ENCODE peak calls at places on chromosome 19, in ten cellular contexts. One of them, this sample, is unnamed. For H3K9me3, H3K4me1 and H3K36me3, the result is how much of the 10 kb centered on the place peaks cover.

GRCh38 chr19:35483089-35483488 is 7.2 kb downstream of the KRTDAP start:
- DNase-seq in heart right ventricle: no peak
- DNase-seq in BE2C: no peak
- DNase-seq in endodermal cell: no peak
- DNase-seq in psoas muscle: no peak
- DNase-seq in mucosa of descending colon: no peak
- DNase-seq in IMR-90: no peak
- DNase-seq in heart left ventricle: no peak
- DNase-seq in CD8-positive, alpha-beta T cell: no peak
- DNase-seq in Caco-2: no peak
- DNase-seq in this sample: no peak

GRCh38 chr19:38015216-38015615 is 108.2 kb downstream of the SIPA1L3 start:
- DNase-seq in IMR-90: no peak
- DNase-seq in Caco-2: no peak
- DNase-seq in endodermal cell: no peak
- DNase-seq in psoas muscle: no peak
- DNase-seq in CD8-positive, alpha-beta T cell: no peak
- DNase-seq in BE2C: no peak
- DNase-seq in heart left ventricle: no peak
- DNase-seq in heart right ventricle: no peak
- DNase-seq in mucosa of descending colon: no peak
- DNase-seq in this sample: no peak

GRCh38 chr19:4064551-4065260 is 2.0 kb downstream of the ZBTB7A start:
- DNase-seq in CD8-positive, alpha-beta T cell: peak
- DNase-seq in heart left ventricle: peak
- DNase-seq in mucosa of descending colon: peak
- DNase-seq in psoas muscle: peak
- DNase-seq in BE2C: peak
- DNase-seq in Caco-2: no peak
- DNase-seq in heart right ventricle: peak
- DNase-seq in endodermal cell: peak
- DNase-seq in IMR-90: no peak
- DNase-seq in this sample: no peak

GRCh38 chr19:9668544-9668943 is 6.4 kb downstream of the ZNF562 start:
- DNase-seq in CD8-positive, alpha-beta T cell: no peak
- DNase-seq in Caco-2: no peak
- DNase-seq in heart right ventricle: no peak
- DNase-seq in heart left ventricle: no peak
- DNase-seq in endodermal cell: no peak
- DNase-seq in IMR-90: no peak
- DNase-seq in mucosa of descending colon: no peak
- DNase-seq in BE2C: no peak
- DNase-seq in psoas muscle: no peak
- DNase-seq in this sample: no peak

GRCh38 chr19:10692673-10693264 is 8.5 kb upstream of the QTRT1 start:
- DNase-seq in heart left ventricle: no peak
- DNase-seq in BE2C: no peak
- DNase-seq in CD8-positive, alpha-beta T cell: no peak
- DNase-seq in heart right ventricle: no peak
- DNase-seq in mucosa of descending colon: no peak
- DNase-seq in psoas muscle: no peak
- DNase-seq in endodermal cell: peak
- DNase-seq in Caco-2: no peak
- DNase-seq in IMR-90: no peak
- DNase-seq in this sample: no peak

GRCh38 chr19:17982430-17982829 is 15.5 kb downstream of the KCNN1 start:
- DNase-seq in Caco-2: no peak
- DNase-seq in heart left ventricle: no peak
- DNase-seq in BE2C: no peak
- DNase-seq in CD8-positive, alpha-beta T cell: no peak
- DNase-seq in heart right ventricle: no peak
- DNase-seq in IMR-90: no peak
- DNase-seq in endodermal cell: no peak
- DNase-seq in mucosa of descending colon: no peak
- DNase-seq in psoas muscle: no peak
- DNase-seq in this sample: no peak

GRCh38 chr19:18895828-18896341 is at the start of gene CERS1:
- DNase-seq in heart left ventricle: peak
- DNase-seq in endodermal cell: peak
- DNase-seq in IMR-90: no peak
- DNase-seq in BE2C: peak
- DNase-seq in Caco-2: no peak
- DNase-seq in psoas muscle: no peak
- DNase-seq in heart right ventricle: no peak
- DNase-seq in mucosa of descending colon: no peak
- DNase-seq in CD8-positive, alpha-beta T cell: no peak
- DNase-seq in this sample: peak

GRCh38 chr19:37950471-37951175 is 43.6 kb downstream of the SIPA1L3 start:
- DNase-seq in BE2C: no peak
- DNase-seq in IMR-90: no peak
- DNase-seq in mucosa of descending colon: no peak
- DNase-seq in heart right ventricle: no peak
- DNase-seq in psoas muscle: no peak
- DNase-seq in CD8-positive, alpha-beta T cell: no peak
- DNase-seq in endodermal cell: no peak
- DNase-seq in Caco-2: no peak
- DNase-seq in heart left ventricle: no peak
- DNase-seq in this sample: no peak

GRCh38 chr19:13622727-13623126 is 116.4 kb upstream of the CACNA1A start:
- DNase-seq in BE2C: no peak
- DNase-seq in mucosa of descending colon: no peak
- DNase-seq in heart right ventricle: no peak
- DNase-seq in IMR-90: no peak
- DNase-seq in psoas muscle: no peak
- DNase-seq in Caco-2: no peak
- DNase-seq in endodermal cell: peak
- DNase-seq in heart left ventricle: no peak
- DNase-seq in CD8-positive, alpha-beta T cell: no peak
- DNase-seq in this sample: no peak
- H3K9me3 ChIP-seq in BE2C: under half
- H3K9me3 ChIP-seq in mucosa of descending colon: under half
- H3K9me3 ChIP-seq in heart right ventricle: under half
- H3K9me3 ChIP-seq in IMR-90: under half
- H3K9me3 ChIP-seq in psoas muscle: under half
- H3K9me3 ChIP-seq in Caco-2: under half
- H3K9me3 ChIP-seq in endodermal cell: under half
- H3K9me3 ChIP-seq in heart left ventricle: under half
- H3K9me3 ChIP-seq in CD8-positive, alpha-beta T cell: under half
- H3K9me3 ChIP-seq in this sample: under half

GRCh38 chr19:5953034-5953589 is 24.8 kb downstream of the RANBP3 start:
- DNase-seq in BE2C: no peak
- DNase-seq in heart left ventricle: no peak
- DNase-seq in mucosa of descending colon: no peak
- DNase-seq in psoas muscle: no peak
- DNase-seq in heart right ventricle: no peak
- DNase-seq in CD8-positive, alpha-beta T cell: no peak
- DNase-seq in Caco-2: no peak
- DNase-seq in endodermal cell: no peak
- DNase-seq in IMR-90: peak
- DNase-seq in this sample: peak

GRCh38 chr19:5953680-5954213 is 24.2 kb downstream of the RANBP3 start:
- DNase-seq in IMR-90: no peak
- DNase-seq in heart right ventricle: no peak
- DNase-seq in endodermal cell: no peak
- DNase-seq in mucosa of descending colon: peak
- DNase-seq in CD8-positive, alpha-beta T cell: no peak
- DNase-seq in psoas muscle: no peak
- DNase-seq in BE2C: no peak
- DNase-seq in heart left ventricle: no peak
- DNase-seq in Caco-2: no peak
- DNase-seq in this sample: peak

GRCh38 chr19:5951338-5951861 is 26.5 kb downstream of the RANBP3 start:
- DNase-seq in heart right ventricle: no peak
- DNase-seq in IMR-90: no peak
- DNase-seq in CD8-positive, alpha-beta T cell: no peak
- DNase-seq in mucosa of descending colon: peak
- DNase-seq in heart left ventricle: no peak
- DNase-seq in endodermal cell: peak
- DNase-seq in BE2C: no peak
- DNase-seq in Caco-2: no peak
- DNase-seq in psoas muscle: no peak
- DNase-seq in this sample: no peak

GRCh38 chr19:5950744-5951143 is 27.2 kb downstream of the RANBP3 start:
- DNase-seq in heart left ventricle: no peak
- DNase-seq in psoas muscle: no peak
- DNase-seq in heart right ventricle: no peak
- DNase-seq in IMR-90: no peak
- DNase-seq in endodermal cell: no peak
- DNase-seq in CD8-positive, alpha-beta T cell: no peak
- DNase-seq in BE2C: no peak
- DNase-seq in mucosa of descending colon: no peak
- DNase-seq in Caco-2: no peak
- DNase-seq in this sample: no peak

GRCh38 chr19:5952193-5953033 is 25.5 kb downstream of the RANBP3 start:
- DNase-seq in CD8-positive, alpha-beta T cell: no peak
- DNase-seq in BE2C: peak
- DNase-seq in mucosa of descending colon: peak
- DNase-seq in psoas muscle: no peak
- DNase-seq in heart left ventricle: no peak
- DNase-seq in IMR-90: no peak
- DNase-seq in endodermal cell: no peak
- DNase-seq in Caco-2: no peak
- DNase-seq in heart right ventricle: no peak
- DNase-seq in this sample: no peak
- H3K4me1 ChIP-seq in CD8-positive, alpha-beta T cell: half or more
- H3K4me1 ChIP-seq in BE2C: half or more
- H3K4me1 ChIP-seq in mucosa of descending colon: under half
- H3K4me1 ChIP-seq in psoas muscle: half or more
- H3K4me1 ChIP-seq in heart left ventricle: half or more
- H3K4me1 ChIP-seq in IMR-90: half or more
- H3K4me1 ChIP-seq in endodermal cell: under half
- H3K4me1 ChIP-seq in Caco-2: under half
- H3K4me1 ChIP-seq in heart right ventricle: half or more
- H3K4me1 ChIP-seq in this sample: under half

DNA sequence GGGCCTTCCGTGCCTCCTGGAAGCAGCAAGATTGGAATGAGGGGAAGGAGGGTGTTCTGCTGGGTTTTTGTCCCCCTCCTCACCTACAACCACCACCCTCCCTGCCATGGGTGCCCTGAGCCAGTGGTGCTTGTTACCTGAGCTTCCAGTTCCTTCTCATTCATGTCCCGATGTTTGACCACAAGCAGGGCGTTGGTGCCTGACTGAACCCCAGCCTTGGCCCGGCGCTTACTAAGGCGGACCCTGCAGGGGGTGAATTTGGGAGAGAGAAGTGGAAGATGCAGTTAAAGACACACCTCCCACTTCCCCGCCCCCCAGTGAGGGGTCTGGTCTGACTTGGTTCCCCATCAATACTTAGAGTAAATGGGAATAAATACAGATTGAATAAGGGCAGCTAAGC is 4.3 kb downstream of the PAF1 start:
- DNase-seq in Caco-2: no peak
- DNase-seq in heart right ventricle: no peak
- DNase-seq in endodermal cell: no peak
- DNase-seq in BE2C: no peak
- DNase-seq in heart left ventricle: no peak
- DNase-seq in mucosa of descending colon: no peak
- DNase-seq in psoas muscle: no peak
- DNase-seq in CD8-positive, alpha-beta T cell: no peak
- DNase-seq in IMR-90: no peak
- DNase-seq in this sample: no peak
- H3K36me3 ChIP-seq in Caco-2: under half
- H3K36me3 ChIP-seq in heart right ventricle: half or more
- H3K36me3 ChIP-seq in endodermal cell: half or more
- H3K36me3 ChIP-seq in BE2C: under half
- H3K36me3 ChIP-seq in heart left ventricle: half or more
- H3K36me3 ChIP-seq in mucosa of descending colon: under half
- H3K36me3 ChIP-seq in psoas muscle: half or more
- H3K36me3 ChIP-seq in CD8-positive, alpha-beta T cell: under half
- H3K36me3 ChIP-seq in IMR-90: half or more
- H3K36me3 ChIP-seq in this sample: half or more

GRCh38 chr19:16677060-16677459 is 16.1 kb downstream of the TMEM38A start:
- DNase-seq in CD8-positive, alpha-beta T cell: no peak
- DNase-seq in endodermal cell: no peak
- DNase-seq in heart left ventricle: no peak
- DNase-seq in BE2C: no peak
- DNase-seq in mucosa of descending colon: no peak
- DNase-seq in IMR-90: no peak
- DNase-seq in psoas muscle: no peak
- DNase-seq in Caco-2: no peak
- DNase-seq in heart right ventricle: no peak
- DNase-seq in this sample: no peak
- H3K9me3 ChIP-seq in CD8-positive, alpha-beta T cell: under half
- H3K9me3 ChIP-seq in endodermal cell: under half
- H3K9me3 ChIP-seq in heart left ventricle: under half
- H3K9me3 ChIP-seq in BE2C: under half
- H3K9me3 ChIP-seq in mucosa of descending colon: under half
- H3K9me3 ChIP-seq in IMR-90: under half
- H3K9me3 ChIP-seq in psoas muscle: under half
- H3K9me3 ChIP-seq in Caco-2: under half
- H3K9me3 ChIP-seq in heart right ventricle: under half
- H3K9me3 ChIP-seq in this sample: under half

GRCh38 chr19:53631949-53632407 is at the start of gene DPRX:
- DNase-seq in heart left ventricle: no peak
- DNase-seq in CD8-positive, alpha-beta T cell: no peak
- DNase-seq in psoas muscle: no peak
- DNase-seq in heart right ventricle: no peak
- DNase-seq in IMR-90: no peak
- DNase-seq in endodermal cell: no peak
- DNase-seq in BE2C: no peak
- DNase-seq in mucosa of descending colon: no peak
- DNase-seq in Caco-2: no peak
- DNase-seq in this sample: no peak
- H3K4me1 ChIP-seq in heart left ventricle: under half
- H3K4me1 ChIP-seq in CD8-positive, alpha-beta T cell: under half
- H3K4me1 ChIP-seq in psoas muscle: under half
- H3K4me1 ChIP-seq in heart right ventricle: under half
- H3K4me1 ChIP-seq in IMR-90: under half
- H3K4me1 ChIP-seq in endodermal cell: under half
- H3K4me1 ChIP-seq in BE2C: under half
- H3K4me1 ChIP-seq in mucosa of descending colon: under half
- H3K4me1 ChIP-seq in Caco-2: under half
- H3K4me1 ChIP-seq in this sample: under half

GRCh38 chr19:52662631-52663030 is 24.5 kb upstream of the ZNF83 start:
- DNase-seq in psoas muscle: no peak
- DNase-seq in heart right ventricle: no peak
- DNase-seq in heart left ventricle: no peak
- DNase-seq in Caco-2: no peak
- DNase-seq in BE2C: no peak
- DNase-seq in endodermal cell: no peak
- DNase-seq in mucosa of descending colon: no peak
- DNase-seq in IMR-90: no peak
- DNase-seq in CD8-positive, alpha-beta T cell: no peak
- DNase-seq in this sample: no peak
- H3K36me3 ChIP-seq in psoas muscle: under half
- H3K36me3 ChIP-seq in heart right ventricle: under half
- H3K36me3 ChIP-seq in heart left ventricle: under half
- H3K36me3 ChIP-seq in Caco-2: under half
- H3K36me3 ChIP-seq in BE2C: under half
- H3K36me3 ChIP-seq in endodermal cell: half or more
- H3K36me3 ChIP-seq in mucosa of descending colon: under half
- H3K36me3 ChIP-seq in IMR-90: under half
- H3K36me3 ChIP-seq in CD8-positive, alpha-beta T cell: under half
- H3K36me3 ChIP-seq in this sample: under half

This sample was measured in HAP-1.